ENCODE peak calls at places on chromosome 10, in seven cellular contexts. T, E, C, F, J, Z and P are unnamed samples.

GRCh38 chr10:48981310-48981907 is 41.8 kb upstream of the LRRC18 start:
- DNase-seq in F (peak; percentile 85), T (peak; percentile 42), J (no peak), Z (peak; percentile 44), C (peak; percentile 84), E (peak; percentile 24), P (peak; percentile 18)

GRCh38 chr10:47241256-47241655 is 58.7 kb upstream of the GDF10 start:
- DNase-seq in Z (no peak), F (no peak), C (no peak), T (no peak), E (no peak), J (no peak), P (no peak)

GRCh38 chr10:3782099-3782455 is 2.9 kb downstream of the KLF6 start:
- DNase-seq in J (no peak), T (no peak), C (no peak), E (no peak), F (no peak), Z (no peak), P (no peak)

GRCh38 chr10:17075510-17075909 is 54.1 kb downstream of the CUBN start:
- DNase-seq in Z (no peak), J (no peak), C (no peak), E (peak; percentile 18), F (no peak), T (no peak), P (no peak)

GRCh38 chr10:27741173-27742091 is 4.2 kb downstream of the MKX start:
- DNase-seq in C (no peak), T (no peak), F (peak; percentile 12), J (no peak), Z (no peak), E (no peak), P (no peak)

GRCh38 chr10:5942001-5942400 is 35.3 kb downstream of the IL15RA start:
- DNase-seq in E (no peak), T (no peak), F (no peak), J (no peak), C (no peak), Z (no peak), P (no peak)

GRCh38 chr10:63466168-63466935 is 575 bp upstream of the JMJD1C start:
- DNase-seq in F (peak; percentile 55), C (peak; percentile 73), T (peak; percentile 45), E (peak; percentile 54), Z (no peak), J (no peak), P (peak; percentile 16)

GRCh38 chr10:6267941-6268340 is 65.2 kb downstream of the PFKFB3 start:
- DNase-seq in E (no peak), T (no peak), F (no peak), J (no peak), Z (no peak), C (no peak), P (no peak)

GRCh38 chr10:112565434-112566053 is 118.5 kb downstream of the VTI1A start:
- DNase-seq in E (peak; percentile 79), C (peak; percentile 60), J (no peak), Z (no peak), T (peak; percentile 67), F (peak; percentile 60), P (peak; percentile 36)

GRCh38 chr10:100878291-100878910 is 34.4 kb upstream of the SLF2 start:
- DNase-seq in T (peak; percentile 82), J (no peak), F (peak; percentile 80), Z (peak; percentile 31), E (peak; percentile 80), C (peak; percentile 66), P (peak; percentile 40)

GRCh38 chr10:119451305-119451896 is 91.1 kb downstream of the RGS10 start:
- DNase-seq in E (no peak), T (no peak), C (no peak), F (no peak), J (no peak), Z (no peak), P (no peak)

GRCh38 chr10:91565241-91565640 is 67.6 kb downstream of the PPP1R3C start:
- DNase-seq in E (no peak), J (no peak), C (no peak), F (no peak), T (no peak), Z (no peak), P (no peak)

GRCh38 chr10:6579193-6579903 is 728 bp downstream of the PRKCQ start:
- DNase-seq in J (no peak), F (no peak), E (no peak), T (no peak), Z (no peak), C (peak; percentile 56), P (no peak)

GRCh38 chr10:97919012-97919411 is 69.4 kb downstream of the GOLGA7B start:
- DNase-seq in J (no peak), E (no peak), F (no peak), C (no peak), Z (no peak), T (no peak), P (no peak)

GRCh38 chr10:86524225-86524982 is 2.8 kb upstream of the WAPL start:
- DNase-seq in J (no peak), T (no peak), C (no peak), E (no peak), Z (no peak), F (no peak), P (no peak)

GRCh38 chr10:107728807-107729206 is 564.3 kb upstream of the SORCS1 start:
- DNase-seq in J (peak; percentile 11), T (no peak), F (no peak), Z (no peak), E (no peak), C (no peak), P (no peak)

GRCh38 chr10:5291501-5292195 is 73.1 kb upstream of the UCN3 start:
- DNase-seq in T (peak; percentile 31), Z (no peak), J (no peak), F (no peak), E (peak; percentile 38), C (peak; percentile 58), P (no peak)

GRCh38 chr10:986881-987634 is 1.2 kb upstream of the GTPBP4 start:
- DNase-seq in Z (no peak), E (no peak), C (no peak), T (no peak), F (no peak), J (no peak), P (no peak)

GRCh38 chr10:126459878-126460481 is 71.7 kb upstream of the ADAM12 start:
- DNase-seq in Z (no peak), E (peak; percentile 38), C (no peak), J (no peak), T (peak; percentile 72), F (no peak), P (no peak)

GRCh38 chr10:91077549-91078017 is 142.9 kb upstream of the PCGF5 start:
- DNase-seq in E (no peak), Z (no peak), C (no peak), T (no peak), J (no peak), F (peak; percentile 68), P (no peak)

GRCh38 chr10:43249962-43250624 is 16.8 kb downstream of the RASGEF1A start:
- DNase-seq in J (no peak), Z (no peak), C (peak; percentile 27), F (no peak), T (no peak), E (no peak), P (no peak)

GRCh38 chr10:31536297-31536696 is 217.3 kb downstream of the ZEB1 start:
- DNase-seq in F (no peak), Z (no peak), T (no peak), J (no peak), E (no peak), C (no peak), P (no peak)

GRCh38 chr10:74640134-74640533 is 186.3 kb upstream of the KAT6B start:
- DNase-seq in C (no peak), F (no peak), T (no peak), E (no peak), J (peak; percentile 31), Z (peak; percentile 2), P (peak; percentile 8)

GRCh38 chr10:128863411-128863810 is 603.6 kb upstream of the MGMT start:
- DNase-seq in T (no peak), F (no peak), Z (no peak), E (no peak), J (no peak), C (no peak), P (no peak)

GRCh38 chr10:126595160-126595559 is 75.3 kb downstream of the C10orf90 start:
- DNase-seq in Z (no peak), E (no peak), F (no peak), J (no peak), C (no peak), T (no peak), P (no peak)

GRCh38 chr10:8061274-8062211 is 7.1 kb downstream of the GATA3 start:
- DNase-seq in T (no peak), J (no peak), Z (no peak), F (no peak), E (no peak), C (peak; percentile 16), P (no peak)
- TF ChIP-seq YY1 in T (no peak), J (no peak), Z (no peak), F (no peak), E (no peak), C (no peak), P (no peak)

GRCh38 chr10:69272620-69273019 is 5.7 kb upstream of the HK1 start:
- DNase-seq in F (no peak), E (no peak), J (no peak), C (no peak), T (no peak), Z (no peak), P (no peak)

GRCh38 chr10:69268761-69269416 is 9.4 kb upstream of the HK1 start:
- DNase-seq in E (no peak), F (no peak), Z (no peak), T (no peak), J (no peak), C (no peak), P (no peak)

GRCh38 chr10:69275444-69275843 is 2.9 kb upstream of the HK1 start:
- DNase-seq in F (no peak), C (no peak), Z (no peak), T (no peak), E (no peak), J (no peak), P (no peak)

GRCh38 chr10:69269761-69270160 is 8.5 kb upstream of the HK1 start:
- DNase-seq in C (no peak), F (no peak), E (no peak), J (no peak), Z (no peak), T (no peak), P (no peak)

GRCh38 chr10:69270990-69271389 is 7.3 kb upstream of the HK1 start:
- DNase-seq in T (no peak), J (no peak), F (no peak), Z (no peak), C (no peak), E (no peak), P (no peak)
- TF ChIP-seq YY1 in T (no peak), J (no peak), F (no peak), Z (no peak), C (no peak), E (no peak), P (no peak)

DNA sequence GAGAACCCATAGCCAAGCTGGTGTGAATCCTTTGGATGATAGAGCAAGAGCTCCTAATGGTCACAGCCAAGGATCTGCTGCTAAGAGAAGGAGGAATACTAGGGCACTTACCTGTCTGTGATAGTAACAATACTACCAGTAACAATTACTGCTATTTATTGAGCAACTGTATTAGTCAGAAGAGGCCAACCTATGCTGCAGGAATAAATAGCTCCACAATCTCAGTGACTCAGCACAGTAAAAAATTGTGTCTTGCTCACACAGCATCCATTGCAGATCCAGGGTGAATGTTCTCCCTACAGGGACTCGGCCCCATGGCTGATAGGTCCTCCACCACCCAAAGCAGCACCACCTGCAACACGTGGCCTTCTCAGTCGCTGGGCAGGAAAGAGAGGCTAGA is 257.6 kb upstream of the ZMIZ1 start:
- DNase-seq in C (no peak), F (no peak), Z (no peak), J (no peak), T (no peak), E (no peak), P (no peak)
- TF ChIP-seq YY1 in C (no peak), F (no peak), Z (no peak), J (no peak), T (no peak), E (no peak), P (no peak)

GRCh38 chr10:102769375-102770107 is 25.8 kb downstream of the WBP1L start:
- DNase-seq in F (no peak), J (no peak), Z (no peak), E (peak; percentile 96), C (peak; percentile 76), T (no peak), P (no peak)
- TF ChIP-seq YY1 in F (no peak), J (no peak), Z (no peak), E (no peak), C (no peak), T (no peak), P (no peak)